ENCODE peak calls at places on chromosomes 12 and 14, in eight cellular contexts. One of them, this sample, is unnamed. For H3K4me1, the result is how much of the 10 kb centered on the place peaks cover.

GRCh38 chr14:75434557-75435248 is 6.9 kb downstream of the JDP2 start:
- DNase-seq in IMR-90: no peak
- DNase-seq in ovary: no peak
- DNase-seq in gastrocnemius medialis: no peak
- DNase-seq in uterus: no peak
- DNase-seq in breast epithelium: no peak
- DNase-seq in GM12878: no peak
- DNase-seq in Peyer's patch: no peak
- DNase-seq in this sample: no peak

GRCh38 chr12:26789731-26790644 is 43.0 kb downstream of the ITPR2 start:
- DNase-seq in IMR-90: peak
- DNase-seq in ovary: no peak
- DNase-seq in gastrocnemius medialis: no peak
- DNase-seq in uterus: no peak
- DNase-seq in breast epithelium: no peak
- DNase-seq in GM12878: no peak
- DNase-seq in Peyer's patch: no peak
- DNase-seq in this sample: no peak

GRCh38 chr12:60335765-60336164 is 739.9 kb downstream of the SLC16A7 start:
- DNase-seq in IMR-90: peak
- DNase-seq in ovary: no peak
- DNase-seq in gastrocnemius medialis: no peak
- DNase-seq in uterus: no peak
- DNase-seq in breast epithelium: no peak
- DNase-seq in GM12878: no peak
- DNase-seq in Peyer's patch: no peak
- DNase-seq in this sample: no peak

GRCh38 chr14:96146131-96146771 is 58.4 kb upstream of the BDKRB2 start:
- DNase-seq in IMR-90: peak
- DNase-seq in ovary: no peak
- DNase-seq in gastrocnemius medialis: no peak
- DNase-seq in uterus: peak
- DNase-seq in breast epithelium: peak
- DNase-seq in GM12878: no peak
- DNase-seq in Peyer's patch: no peak
- DNase-seq in this sample: no peak

GRCh38 chr14:102927878-102928411 is 5.5 kb downstream of the AMN start:
- DNase-seq in IMR-90: no peak
- DNase-seq in ovary: no peak
- DNase-seq in gastrocnemius medialis: no peak
- DNase-seq in uterus: no peak
- DNase-seq in breast epithelium: no peak
- DNase-seq in GM12878: no peak
- DNase-seq in Peyer's patch: no peak
- DNase-seq in this sample: no peak

GRCh38 chr12:58368001-58368400 is 426.6 kb downstream of the ATP23 start:
- DNase-seq in IMR-90: no peak
- DNase-seq in ovary: no peak
- DNase-seq in gastrocnemius medialis: no peak
- DNase-seq in uterus: no peak
- DNase-seq in breast epithelium: no peak
- DNase-seq in GM12878: no peak
- DNase-seq in Peyer's patch: no peak
- DNase-seq in this sample: no peak

GRCh38 chr12:114166360-114166759 is 200.2 kb upstream of the RBM19 start:
- DNase-seq in IMR-90: peak
- DNase-seq in ovary: no peak
- DNase-seq in gastrocnemius medialis: no peak
- DNase-seq in uterus: peak
- DNase-seq in breast epithelium: no peak
- DNase-seq in GM12878: no peak
- DNase-seq in Peyer's patch: no peak
- DNase-seq in this sample: peak

GRCh38 chr12:9869307-9870161 is at the start of gene CLEC2B:
- DNase-seq in IMR-90: peak
- DNase-seq in ovary: no peak
- DNase-seq in gastrocnemius medialis: no peak
- DNase-seq in uterus: peak
- DNase-seq in breast epithelium: no peak
- DNase-seq in GM12878: peak
- DNase-seq in Peyer's patch: no peak
- DNase-seq in this sample: no peak

GRCh38 chr12:24360461-24360860 is 411.0 kb upstream of the SOX5 start:
- DNase-seq in IMR-90: no peak
- DNase-seq in ovary: no peak
- DNase-seq in gastrocnemius medialis: no peak
- DNase-seq in uterus: no peak
- DNase-seq in breast epithelium: no peak
- DNase-seq in GM12878: no peak
- DNase-seq in Peyer's patch: no peak
- DNase-seq in this sample: no peak

GRCh38 chr12:119911147-119911546 is 34.0 kb upstream of the CIT start:
- DNase-seq in IMR-90: peak
- DNase-seq in ovary: no peak
- DNase-seq in gastrocnemius medialis: no peak
- DNase-seq in uterus: no peak
- DNase-seq in breast epithelium: no peak
- DNase-seq in GM12878: no peak
- DNase-seq in Peyer's patch: no peak
- DNase-seq in this sample: no peak

GRCh38 chr14:84483072-84483410 is 1046.9 kb upstream of the FLRT2 start:
- DNase-seq in IMR-90: no peak
- DNase-seq in ovary: no peak
- DNase-seq in gastrocnemius medialis: no peak
- DNase-seq in uterus: no peak
- DNase-seq in breast epithelium: no peak
- DNase-seq in GM12878: no peak
- DNase-seq in Peyer's patch: no peak
- DNase-seq in this sample: no peak

GRCh38 chr12:5806376-5807089 is 138.5 kb downstream of the ANO2 start:
- DNase-seq in IMR-90: peak
- DNase-seq in ovary: no peak
- DNase-seq in gastrocnemius medialis: no peak
- DNase-seq in uterus: no peak
- DNase-seq in breast epithelium: no peak
- DNase-seq in GM12878: no peak
- DNase-seq in Peyer's patch: no peak
- DNase-seq in this sample: no peak

GRCh38 chr12:113266106-113266895 is 45.0 kb downstream of the TPCN1 start:
- DNase-seq in IMR-90: no peak
- DNase-seq in ovary: peak
- DNase-seq in gastrocnemius medialis: no peak
- DNase-seq in uterus: no peak
- DNase-seq in breast epithelium: no peak
- DNase-seq in GM12878: no peak
- DNase-seq in Peyer's patch: no peak
- DNase-seq in this sample: no peak

GRCh38 chr14:53663709-53664108 is 292.9 kb downstream of the BMP4 start:
- DNase-seq in IMR-90: peak
- DNase-seq in ovary: no peak
- DNase-seq in gastrocnemius medialis: peak
- DNase-seq in uterus: no peak
- DNase-seq in breast epithelium: no peak
- DNase-seq in GM12878: no peak
- DNase-seq in Peyer's patch: peak
- DNase-seq in this sample: no peak

GRCh38 chr12:64729909-64730584 is 29.2 kb downstream of the GNS start:
- DNase-seq in IMR-90: no peak
- DNase-seq in ovary: no peak
- DNase-seq in gastrocnemius medialis: no peak
- DNase-seq in uterus: no peak
- DNase-seq in breast epithelium: no peak
- DNase-seq in GM12878: peak
- DNase-seq in Peyer's patch: no peak
- DNase-seq in this sample: no peak

DNA sequence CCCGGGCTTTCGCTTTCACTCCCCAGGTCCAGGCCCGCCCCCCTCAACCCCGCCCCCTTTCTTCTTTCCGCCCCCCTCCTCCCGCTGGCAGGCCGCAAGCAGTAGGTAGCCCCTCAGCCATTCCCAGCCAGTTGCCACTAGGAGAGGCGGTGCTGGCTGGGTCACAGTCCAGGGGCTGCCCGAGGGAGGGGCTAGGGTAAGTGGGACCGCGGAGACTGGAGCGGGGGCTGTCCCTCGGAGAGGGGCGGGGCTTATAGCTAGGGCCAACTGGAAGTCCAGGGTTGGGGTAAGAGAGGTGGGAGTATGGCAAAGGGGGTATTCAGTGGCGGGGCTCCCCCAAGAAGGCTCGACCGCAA is 190 bp upstream of the PSME2 start:
- DNase-seq in IMR-90: peak
- DNase-seq in ovary: peak
- DNase-seq in gastrocnemius medialis: peak
- DNase-seq in uterus: peak
- DNase-seq in breast epithelium: peak
- DNase-seq in GM12878: peak
- DNase-seq in Peyer's patch: peak
- DNase-seq in this sample: peak
- TF ChIP-seq POLR2A in IMR-90: no peak
- TF ChIP-seq POLR2A in ovary: no peak
- TF ChIP-seq POLR2A in gastrocnemius medialis: no peak
- TF ChIP-seq POLR2A in uterus: peak
- TF ChIP-seq POLR2A in breast epithelium: no peak
- TF ChIP-seq POLR2A in GM12878: peak
- TF ChIP-seq POLR2A in Peyer's patch: no peak
- TF ChIP-seq POLR2A in this sample: no peak

DNA sequence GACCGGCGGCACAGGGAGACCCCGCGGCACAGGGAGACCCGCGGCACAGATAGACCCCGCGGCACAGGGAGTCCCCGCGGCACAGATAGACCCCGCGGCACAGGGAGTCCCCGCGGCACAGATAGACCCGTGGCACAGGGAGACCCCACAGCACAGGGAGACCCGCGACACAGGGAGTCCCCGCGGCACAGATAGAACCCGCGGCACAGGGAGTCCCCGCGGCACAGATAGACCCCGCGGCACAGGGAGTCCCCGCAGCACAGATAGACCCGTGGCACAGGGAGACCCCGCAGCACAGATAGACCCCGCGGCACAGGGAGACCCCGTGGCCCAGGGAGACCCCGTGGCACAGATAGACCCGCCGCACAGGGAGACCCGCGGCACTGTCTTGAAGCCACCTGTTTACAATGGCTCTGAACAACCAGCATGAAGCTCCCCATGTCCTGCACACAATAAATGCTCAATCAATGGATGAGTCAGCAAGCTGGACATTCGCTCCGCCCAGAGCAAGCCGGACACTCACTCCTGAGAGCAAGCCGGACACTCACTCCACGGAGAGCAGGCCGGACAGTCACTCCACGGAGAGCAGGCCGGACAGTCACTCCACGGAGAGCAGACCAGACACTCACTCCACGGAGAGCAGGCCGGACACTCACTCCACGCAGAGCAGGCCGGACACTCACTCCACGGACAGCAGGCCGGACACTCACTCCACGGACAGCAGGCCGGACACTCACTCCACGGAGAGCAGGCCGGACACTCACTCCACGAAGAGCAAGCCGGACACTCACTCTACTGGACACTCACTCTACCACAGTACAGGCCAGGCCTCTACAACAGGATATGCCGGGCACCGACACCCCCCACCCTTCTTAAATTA is 121.9 kb downstream of the RFLNA start:
- DNase-seq in IMR-90: peak
- DNase-seq in ovary: no peak
- DNase-seq in gastrocnemius medialis: no peak
- DNase-seq in uterus: no peak
- DNase-seq in breast epithelium: no peak
- DNase-seq in GM12878: no peak
- DNase-seq in Peyer's patch: no peak
- DNase-seq in this sample: no peak
- H3K4me1 ChIP-seq in IMR-90: under half
- H3K4me1 ChIP-seq in ovary: under half
- H3K4me1 ChIP-seq in gastrocnemius medialis: under half
- H3K4me1 ChIP-seq in uterus: under half
- H3K4me1 ChIP-seq in breast epithelium: under half
- H3K4me1 ChIP-seq in GM12878: under half
- H3K4me1 ChIP-seq in Peyer's patch: under half
- H3K4me1 ChIP-seq in this sample: under half

GRCh38 chr14:105374389-105374788 is 23.9 kb upstream of the TEX22 start:
- DNase-seq in IMR-90: no peak
- DNase-seq in ovary: no peak
- DNase-seq in gastrocnemius medialis: no peak
- DNase-seq in uterus: no peak
- DNase-seq in breast epithelium: no peak
- DNase-seq in GM12878: no peak
- DNase-seq in Peyer's patch: no peak
- DNase-seq in this sample: no peak
- TF ChIP-seq POLR2A in IMR-90: no peak
- TF ChIP-seq POLR2A in ovary: no peak
- TF ChIP-seq POLR2A in gastrocnemius medialis: no peak
- TF ChIP-seq POLR2A in uterus: no peak
- TF ChIP-seq POLR2A in breast epithelium: no peak
- TF ChIP-seq POLR2A in GM12878: no peak
- TF ChIP-seq POLR2A in Peyer's patch: no peak
- TF ChIP-seq POLR2A in this sample: no peak

GRCh38 chr12:79250186-79250585 is 385.6 kb downstream of the SYT1 start:
- DNase-seq in IMR-90: peak
- DNase-seq in ovary: no peak
- DNase-seq in gastrocnemius medialis: no peak
- DNase-seq in uterus: no peak
- DNase-seq in breast epithelium: no peak
- DNase-seq in GM12878: no peak
- DNase-seq in Peyer's patch: no peak
- DNase-seq in this sample: no peak

GRCh38 chr12:79250955-79251354 is 386.4 kb downstream of the SYT1 start:
- DNase-seq in IMR-90: peak
- DNase-seq in ovary: no peak
- DNase-seq in gastrocnemius medialis: no peak
- DNase-seq in uterus: no peak
- DNase-seq in breast epithelium: no peak
- DNase-seq in GM12878: no peak
- DNase-seq in Peyer's patch: no peak
- DNase-seq in this sample: no peak

GRCh38 chr12:79252358-79253075 is 387.9 kb downstream of the SYT1 start:
- DNase-seq in IMR-90: peak
- DNase-seq in ovary: no peak
- DNase-seq in gastrocnemius medialis: no peak
- DNase-seq in uterus: no peak
- DNase-seq in breast epithelium: no peak
- DNase-seq in GM12878: no peak
- DNase-seq in Peyer's patch: no peak
- DNase-seq in this sample: no peak

GRCh38 chr12:79247494-79247893 is 382.9 kb downstream of the SYT1 start:
- DNase-seq in IMR-90: no peak
- DNase-seq in ovary: no peak
- DNase-seq in gastrocnemius medialis: no peak
- DNase-seq in uterus: no peak
- DNase-seq in breast epithelium: no peak
- DNase-seq in GM12878: no peak
- DNase-seq in Peyer's patch: no peak
- DNase-seq in this sample: no peak

DNA sequence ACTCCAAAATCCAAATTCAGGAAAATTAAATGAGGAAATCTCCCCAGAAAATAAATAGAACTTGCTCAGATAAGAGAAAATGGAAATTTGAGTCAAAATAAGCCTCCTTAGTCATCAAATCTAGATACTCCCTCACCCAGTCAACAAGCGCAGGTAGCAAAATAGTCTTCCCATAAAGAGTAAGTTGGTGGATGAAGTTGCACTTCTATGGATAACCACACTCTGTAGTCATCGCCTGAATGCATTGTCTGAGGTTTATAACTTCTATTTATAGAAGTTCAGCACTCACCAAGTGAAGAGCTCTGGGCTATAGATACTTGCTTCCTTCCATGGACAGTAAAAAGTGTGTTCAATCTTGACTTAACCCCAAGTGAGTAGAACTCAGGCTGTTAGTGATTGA is 386.8 kb downstream of the SYT1 start:
- DNase-seq in IMR-90: peak
- DNase-seq in ovary: no peak
- DNase-seq in gastrocnemius medialis: no peak
- DNase-seq in uterus: no peak
- DNase-seq in breast epithelium: no peak
- DNase-seq in GM12878: no peak
- DNase-seq in Peyer's patch: no peak
- DNase-seq in this sample: no peak
- H3K4me1 ChIP-seq in IMR-90: under half
- H3K4me1 ChIP-seq in ovary: under half
- H3K4me1 ChIP-seq in gastrocnemius medialis: under half
- H3K4me1 ChIP-seq in uterus: under half
- H3K4me1 ChIP-seq in breast epithelium: under half
- H3K4me1 ChIP-seq in GM12878: under half
- H3K4me1 ChIP-seq in Peyer's patch: under half
- H3K4me1 ChIP-seq in this sample: under half

This sample was measured in heart left ventricle.